ENCODE peak calls at places on chromosome 5, in seven cellular contexts. G is mesendoderm, B is mammary epithelial cell, O is H9, T is mesenchymal stem cell, Y is astrocyte, C is neuronal stem cell. Q is an unnamed sample.

GRCh38 chr5:31415009-31415923 is 116.6 kb downstream of the DROSHA start:
- DNase-seq in G (no peak), B (no peak), O (no peak), T (no peak), Y (no peak), C (no peak), Q (no peak)

GRCh38 chr5:139402561-139403158 is 1.2 kb downstream of the SPATA24 start:
- DNase-seq in G (peak), B (peak), O (peak), T (peak), Y (no peak), C (no peak), Q (no peak)

GRCh38 chr5:8184455-8185063 is 315.6 kb downstream of the MTRR start:
- DNase-seq in G (peak), B (peak), O (peak), T (no peak), Y (no peak), C (peak), Q (no peak)

GRCh38 chr5:129387944-129388343 is 72.2 kb upstream of the ADAMTS19 start:
- DNase-seq in G (no peak), B (no peak), O (no peak), T (no peak), Y (no peak), C (no peak), Q (no peak)

GRCh38 chr5:78985407-78986223 is 505 bp upstream of the ARSB start:
- DNase-seq in G (no peak), B (peak), O (peak), T (peak), Y (peak), C (peak), Q (peak)

GRCh38 chr5:59007460-59008063 is 424.7 kb downstream of the RAB3C start:
- DNase-seq in G (peak), B (no peak), O (no peak), T (peak), Y (peak), C (no peak), Q (peak)

GRCh38 chr5:11683666-11684065 is 220.6 kb downstream of the CTNND2 start:
- DNase-seq in G (no peak), B (no peak), O (no peak), T (no peak), Y (no peak), C (no peak), Q (no peak)

GRCh38 chr5:78908173-78908901 is 76.8 kb downstream of the ARSB start:
- DNase-seq in G (peak), B (no peak), O (peak), T (peak), Y (peak), C (peak), Q (peak)

GRCh38 chr5:52725065-52725746 is 62.5 kb upstream of the ITGA1 start:
- DNase-seq in G (no peak), B (peak), O (no peak), T (peak), Y (peak), C (no peak), Q (no peak)

GRCh38 chr5:9869616-9870288 is 239.6 kb upstream of the TAS2R1 start:
- DNase-seq in G (no peak), B (peak), O (no peak), T (peak), Y (peak), C (no peak), Q (peak)

GRCh38 chr5:72842816-72843215 is 26.4 kb downstream of the TNPO1 start:
- DNase-seq in G (peak), B (peak), O (no peak), T (peak), Y (peak), C (no peak), Q (no peak)

GRCh38 chr5:55187370-55187769 is 14.4 kb upstream of the CDC20B start:
- DNase-seq in G (peak), B (peak), O (no peak), T (peak), Y (no peak), C (no peak), Q (no peak)

GRCh38 chr5:149113669-149114068 is 27.6 kb upstream of the ABLIM3 start:
- DNase-seq in G (no peak), B (peak), O (no peak), T (peak), Y (peak), C (no peak), Q (peak)

GRCh38 chr5:172864161-172864560 is 30.1 kb downstream of the ERGIC1 start:
- DNase-seq in G (no peak), B (no peak), O (no peak), T (no peak), Y (no peak), C (no peak), Q (no peak)

GRCh38 chr5:72647806-72648205 is 140.6 kb upstream of the ZNF366 start:
- DNase-seq in G (peak), B (peak), O (no peak), T (peak), Y (no peak), C (no peak), Q (no peak)

GRCh38 chr5:39501403-39501802 is 76.6 kb upstream of the DAB2 start:
- DNase-seq in G (no peak), B (no peak), O (no peak), T (peak), Y (peak), C (no peak), Q (peak)

GRCh38 chr5:122836947-122837346 is 8.5 kb upstream of the SNX24 start:
- DNase-seq in G (no peak), B (no peak), O (no peak), T (no peak), Y (no peak), C (no peak), Q (no peak)

GRCh38 chr5:124377386-124377785 is 369.1 kb downstream of the ZNF608 start:
- DNase-seq in G (peak), B (no peak), O (no peak), T (no peak), Y (no peak), C (no peak), Q (no peak)

GRCh38 chr5:2752059-2752874 is 790 bp upstream of the IRX2 start:
- DNase-seq in G (peak), B (peak), O (peak), T (no peak), Y (no peak), C (no peak), Q (no peak)

GRCh38 chr5:171269717-171270116 is 39.3 kb upstream of the TLX3 start:
- DNase-seq in G (peak), B (no peak), O (no peak), T (peak), Y (peak), C (no peak), Q (peak)

GRCh38 chr5:112491257-112491656 is 72.2 kb upstream of the EPB41L4A start:
- DNase-seq in G (peak), B (no peak), O (no peak), T (no peak), Y (no peak), C (no peak), Q (no peak)

GRCh38 chr5:118592678-118593328 is 395.5 kb downstream of the DTWD2 start:
- DNase-seq in G (peak), B (no peak), O (no peak), T (no peak), Y (no peak), C (no peak), Q (no peak)

GRCh38 chr5:76451046-76451701 is 48.1 kb downstream of the IQGAP2 start:
- DNase-seq in G (no peak), B (no peak), O (no peak), T (no peak), Y (no peak), C (no peak), Q (no peak)

GRCh38 chr5:154723740-154724505 is 31.3 kb upstream of the LARP1 start:
- DNase-seq in G (no peak), B (no peak), O (no peak), T (peak), Y (peak), C (no peak), Q (peak)

GRCh38 chr5:116827078-116827477 is 252.5 kb upstream of the SEMA6A start:
- DNase-seq in G (no peak), B (no peak), O (no peak), T (no peak), Y (no peak), C (no peak), Q (no peak)

GRCh38 chr5:116830079-116830478 is 255.5 kb upstream of the SEMA6A start:
- DNase-seq in G (no peak), B (no peak), O (no peak), T (no peak), Y (no peak), C (no peak), Q (no peak)

GRCh38 chr5:116825486-116825885 is 250.9 kb upstream of the SEMA6A start:
- DNase-seq in G (no peak), B (no peak), O (no peak), T (no peak), Y (no peak), C (no peak), Q (no peak)

GRCh38 chr5:116824751-116825438 is 250.3 kb upstream of the SEMA6A start:
- DNase-seq in G (peak), B (peak), O (no peak), T (no peak), Y (no peak), C (no peak), Q (no peak)
- H3K4me2 ChIP-seq in G (no peak), B (no peak), O (no peak), T (no peak), Y (no peak), C (peak), Q (no peak)

DNA sequence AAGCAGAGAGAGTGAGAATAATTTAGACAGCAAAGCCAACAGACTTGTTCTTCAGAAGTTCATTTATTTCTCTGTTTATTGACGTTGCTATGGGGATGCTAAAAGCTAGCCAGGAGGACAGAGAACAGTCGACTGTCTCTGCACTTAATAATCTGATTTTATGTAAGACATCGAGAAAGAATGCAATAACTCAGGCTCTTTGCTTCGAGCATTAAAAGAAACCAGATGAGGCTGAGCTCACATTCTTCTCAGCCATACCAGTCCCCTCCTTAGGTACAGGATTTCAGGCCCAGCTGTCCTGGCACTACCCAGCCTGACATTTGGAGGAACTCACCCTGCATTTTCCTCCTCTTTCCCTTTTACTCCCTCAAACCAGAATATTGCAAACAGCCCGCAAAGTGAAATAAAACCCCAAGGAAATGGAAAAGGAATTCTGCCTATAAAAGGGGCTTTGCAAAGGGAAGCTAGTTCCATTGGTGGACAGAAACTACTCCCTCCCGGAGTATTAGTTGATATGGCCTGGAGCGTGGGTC is 44.5 kb upstream of the DPYSL3 start:
- DNase-seq in G (peak), B (peak), O (no peak), T (peak), Y (peak), C (no peak), Q (peak)
- H3K4me2 ChIP-seq in G (no peak), B (peak), O (no peak), T (no peak), Y (peak), C (no peak), Q (peak)

GRCh38 chr5:80755634-80756033 is 100.9 kb upstream of the DHFR start:
- DNase-seq in G (no peak), B (peak), O (no peak), T (no peak), Y (peak), C (no peak), Q (no peak)
- H3K4me2 ChIP-seq in G (no peak), B (peak), O (no peak), T (no peak), Y (no peak), C (no peak), Q (no peak)

GRCh38 chr5:61301345-61301744 is 30.7 kb upstream of the ZSWIM6 start:
- DNase-seq in G (peak), B (no peak), O (no peak), T (no peak), Y (no peak), C (no peak), Q (peak)
- H3K4me2 ChIP-seq in G (no peak), B (peak), O (no peak), T (peak), Y (peak), C (no peak), Q (peak)

GRCh38 chr5:88873447-88873846 is 9.5 kb downstream of the MEF2C start:
- DNase-seq in G (no peak), B (no peak), O (no peak), T (no peak), Y (no peak), C (no peak), Q (no peak)
- H3K4me2 ChIP-seq in G (no peak), B (no peak), O (no peak), T (no peak), Y (no peak), C (no peak), Q (no peak)

DNA sequence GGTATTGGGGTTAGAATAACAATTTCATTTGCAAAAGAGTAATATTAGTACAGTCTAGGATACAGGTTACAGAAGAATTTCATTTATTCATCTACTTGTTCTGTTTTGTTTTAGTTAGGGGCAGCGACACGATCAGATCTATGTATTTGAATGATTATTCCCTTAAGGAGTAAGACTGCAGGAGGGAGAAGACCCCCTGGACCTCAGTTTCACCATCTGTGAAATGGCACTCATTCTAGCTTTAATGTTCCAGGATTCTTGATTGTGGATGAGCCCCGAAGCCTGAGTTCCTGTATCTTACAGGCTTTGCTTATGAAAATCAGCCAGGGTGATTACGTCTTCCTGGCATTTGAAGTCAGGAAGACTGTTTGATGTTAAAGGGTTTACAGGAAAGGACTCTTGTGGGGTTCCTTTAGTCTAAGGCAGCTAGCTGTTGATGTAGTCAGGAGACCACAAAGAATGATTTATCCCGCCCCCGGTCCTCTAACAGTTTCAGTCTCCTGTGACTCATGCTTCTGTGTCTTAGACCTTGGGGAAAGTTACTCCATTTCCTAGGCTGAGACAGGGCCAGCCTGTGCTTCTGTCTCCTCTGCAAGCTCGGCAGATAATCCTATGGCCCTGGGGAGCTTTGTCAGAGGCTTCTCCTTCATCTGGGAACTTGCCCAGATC is 11.5 kb downstream of the SMIM3 start:
- DNase-seq in G (peak), B (peak), O (peak), T (peak), Y (peak), C (no peak), Q (peak)
- H3K4me2 ChIP-seq in G (no peak), B (peak), O (no peak), T (no peak), Y (peak), C (no peak), Q (peak)

GRCh38 chr5:159203351-159203750 is 6.0 kb downstream of the RNF145 start:
- DNase-seq in G (no peak), B (no peak), O (no peak), T (no peak), Y (no peak), C (no peak), Q (no peak)
- H3K4me2 ChIP-seq in G (no peak), B (no peak), O (no peak), T (no peak), Y (no peak), C (no peak), Q (no peak)

GRCh38 chr5:115414406-115415142 is 118.1 kb upstream of the CCDC112 start:
- DNase-seq in G (no peak), B (no peak), O (no peak), T (peak), Y (peak), C (no peak), Q (peak)
- H3K4me2 ChIP-seq in G (no peak), B (no peak), O (no peak), T (no peak), Y (peak), C (no peak), Q (peak)

GRCh38 chr5:80216753-80217596 is 38.9 kb downstream of the SERINC5 start:
- DNase-seq in G (no peak), B (no peak), O (no peak), T (no peak), Y (no peak), C (no peak), Q (no peak)
- H3K4me2 ChIP-seq in G (no peak), B (peak), O (no peak), T (no peak), Y (peak), C (no peak), Q (peak)

Q was measured in fibroblast of lung.